ENCODE peak calls at places on chromosome 22, in five cellular contexts. One of them, this sample, is unnamed.

GRCh38 chr22:24247564-24248344 is 2.9 kb upstream of the GGT5 start:
- DNase-seq in MM.1S: peak; percentile 39
- DNase-seq in left lung: peak; percentile 94
- DNase-seq in GM20000: peak; percentile 83
- DNase-seq in Panc1: peak; percentile 38
- DNase-seq in this sample: peak; percentile 89

GRCh38 chr22:31607696-31608095 is 54.3 kb downstream of the PISD start:
- DNase-seq in MM.1S: no peak
- DNase-seq in left lung: no peak
- DNase-seq in GM20000: no peak
- DNase-seq in Panc1: no peak
- DNase-seq in this sample: no peak

GRCh38 chr22:18005201-18005926 is 19.0 kb downstream of the MICAL3 start:
- DNase-seq in MM.1S: no peak
- DNase-seq in left lung: no peak
- DNase-seq in GM20000: no peak
- DNase-seq in Panc1: no peak
- DNase-seq in this sample: no peak

GRCh38 chr22:28220626-28221363 is 301.7 kb upstream of the PITPNB start:
- DNase-seq in MM.1S: no peak
- DNase-seq in left lung: no peak
- DNase-seq in GM20000: no peak
- DNase-seq in Panc1: no peak
- DNase-seq in this sample: no peak

GRCh38 chr22:18091916-18092526 is 14.2 kb downstream of the PEX26 start:
- DNase-seq in MM.1S: peak; percentile 62
- DNase-seq in left lung: no peak
- DNase-seq in GM20000: no peak
- DNase-seq in Panc1: no peak
- DNase-seq in this sample: peak; percentile 67

GRCh38 chr22:22070371-22070824 is 87.8 kb upstream of the TOP3B start:
- DNase-seq in MM.1S: no peak
- DNase-seq in left lung: no peak
- DNase-seq in GM20000: no peak
- DNase-seq in Panc1: no peak
- DNase-seq in this sample: no peak

GRCh38 chr22:38868886-38869381 is 3.1 kb downstream of the CBX6 start:
- DNase-seq in MM.1S: peak; percentile 74
- DNase-seq in left lung: peak; percentile 95
- DNase-seq in GM20000: peak; percentile 92
- DNase-seq in Panc1: no peak
- DNase-seq in this sample: peak; percentile 86

GRCh38 chr22:24233235-24233634 is 11.6 kb downstream of the GGT5 start:
- DNase-seq in MM.1S: no peak
- DNase-seq in left lung: peak; percentile 59
- DNase-seq in GM20000: no peak
- DNase-seq in Panc1: no peak
- DNase-seq in this sample: no peak

GRCh38 chr22:49305215-49305965 is 522.3 kb downstream of the BRD1 start:
- DNase-seq in MM.1S: peak; percentile 49
- DNase-seq in left lung: peak; percentile 90
- DNase-seq in GM20000: peak; percentile 74
- DNase-seq in Panc1: no peak
- DNase-seq in this sample: peak; percentile 74

GRCh38 chr22:22710719-22711531 is 66.5 kb downstream of the GGTLC2 start:
- DNase-seq in MM.1S: peak; percentile 52
- DNase-seq in left lung: peak; percentile 93
- DNase-seq in GM20000: peak; percentile 62
- DNase-seq in Panc1: peak; percentile 13
- DNase-seq in this sample: peak; percentile 70

GRCh38 chr22:29083576-29084566 is 11.0 kb downstream of the KREMEN1 start:
- DNase-seq in MM.1S: no peak
- DNase-seq in left lung: peak; percentile 83
- DNase-seq in GM20000: no peak
- DNase-seq in Panc1: no peak
- DNase-seq in this sample: no peak

GRCh38 chr22:23058481-23059336 is 11.6 kb upstream of the GNAZ start:
- DNase-seq in MM.1S: no peak
- DNase-seq in left lung: no peak
- DNase-seq in GM20000: no peak
- DNase-seq in Panc1: no peak
- DNase-seq in this sample: peak; percentile 2

GRCh38 chr22:31044262-31044861 is 36.8 kb upstream of the SMTN start:
- DNase-seq in MM.1S: no peak
- DNase-seq in left lung: no peak
- DNase-seq in GM20000: no peak
- DNase-seq in Panc1: no peak
- DNase-seq in this sample: no peak

GRCh38 chr22:47197735-47198500 is 435.5 kb downstream of the TBC1D22A start:
- DNase-seq in MM.1S: no peak
- DNase-seq in left lung: no peak
- DNase-seq in GM20000: no peak
- DNase-seq in Panc1: no peak
- DNase-seq in this sample: no peak

GRCh38 chr22:17562906-17563870 is at the start of gene SLC25A18:
- DNase-seq in MM.1S: no peak
- DNase-seq in left lung: no peak
- DNase-seq in GM20000: no peak
- DNase-seq in Panc1: no peak
- DNase-seq in this sample: no peak

GRCh38 chr22:50185384-50186087 is at the start of gene TRABD:
- DNase-seq in MM.1S: peak; percentile 92
- DNase-seq in left lung: peak; percentile 96
- DNase-seq in GM20000: peak; percentile 99
- DNase-seq in Panc1: no peak
- DNase-seq in this sample: peak; percentile 97

GRCh38 chr22:30340911-30341685 is 14.4 kb upstream of the TBC1D10A start:
- DNase-seq in MM.1S: no peak
- DNase-seq in left lung: no peak
- DNase-seq in GM20000: no peak
- DNase-seq in Panc1: no peak
- DNase-seq in this sample: no peak

GRCh38 chr22:38872831-38873248 is 824 bp upstream of the CBX6 start:
- DNase-seq in MM.1S: no peak
- DNase-seq in left lung: peak; percentile 89
- DNase-seq in GM20000: no peak
- DNase-seq in Panc1: no peak
- DNase-seq in this sample: no peak

GRCh38 chr22:33210129-33210784 is 152.1 kb upstream of the SYN3 start:
- DNase-seq in MM.1S: peak; percentile 46
- DNase-seq in left lung: no peak
- DNase-seq in GM20000: peak; percentile 72
- DNase-seq in Panc1: no peak
- DNase-seq in this sample: peak; percentile 85

GRCh38 chr22:18029686-18030267 is 5.4 kb upstream of the MICAL3 start:
- DNase-seq in MM.1S: no peak
- DNase-seq in left lung: no peak
- DNase-seq in GM20000: no peak
- DNase-seq in Panc1: no peak
- DNase-seq in this sample: no peak

GRCh38 chr22:17953147-17953546 is 71.2 kb downstream of the MICAL3 start:
- DNase-seq in MM.1S: no peak
- DNase-seq in left lung: no peak
- DNase-seq in GM20000: no peak
- DNase-seq in Panc1: no peak
- DNase-seq in this sample: no peak

GRCh38 chr22:35578836-35579575 is 38.1 kb downstream of the MB start:
- DNase-seq in MM.1S: no peak
- DNase-seq in left lung: no peak
- DNase-seq in GM20000: no peak
- DNase-seq in Panc1: no peak
- DNase-seq in this sample: no peak

GRCh38 chr22:35582861-35583670 is 34.1 kb downstream of the MB start:
- DNase-seq in MM.1S: peak; percentile 53
- DNase-seq in left lung: peak; percentile 83
- DNase-seq in GM20000: peak; percentile 85
- DNase-seq in Panc1: peak; percentile 48
- DNase-seq in this sample: peak; percentile 89

GRCh38 chr22:35582218-35582860 is 34.8 kb downstream of the MB start:
- DNase-seq in MM.1S: no peak
- DNase-seq in left lung: no peak
- DNase-seq in GM20000: no peak
- DNase-seq in Panc1: no peak
- DNase-seq in this sample: no peak

GRCh38 chr22:35580351-35581022 is 36.6 kb downstream of the MB start:
- DNase-seq in MM.1S: no peak
- DNase-seq in left lung: no peak
- DNase-seq in GM20000: no peak
- DNase-seq in Panc1: no peak
- DNase-seq in this sample: no peak

GRCh38 chr22:35581023-35581413 is 36.1 kb downstream of the MB start:
- DNase-seq in MM.1S: no peak
- DNase-seq in left lung: no peak
- DNase-seq in GM20000: no peak
- DNase-seq in Panc1: no peak
- DNase-seq in this sample: no peak
- TF ChIP-seq CTCF in MM.1S: no peak
- TF ChIP-seq CTCF in left lung: no peak
- TF ChIP-seq CTCF in GM20000: no peak
- TF ChIP-seq CTCF in Panc1: no peak
- TF ChIP-seq CTCF in this sample: no peak

GRCh38 chr22:20774882-20775281 is 969 bp downstream of the SERPIND1 start:
- DNase-seq in MM.1S: no peak
- DNase-seq in left lung: no peak
- DNase-seq in GM20000: no peak
- DNase-seq in Panc1: no peak
- DNase-seq in this sample: no peak

GRCh38 chr22:20773793-20774212 is at the start of gene SERPIND1:
- DNase-seq in MM.1S: no peak
- DNase-seq in left lung: no peak
- DNase-seq in GM20000: no peak
- DNase-seq in Panc1: no peak
- DNase-seq in this sample: no peak

GRCh38 chr22:20776624-20777405 is 2.9 kb downstream of the SERPIND1 start:
- DNase-seq in MM.1S: no peak
- DNase-seq in left lung: no peak
- DNase-seq in GM20000: no peak
- DNase-seq in Panc1: no peak
- DNase-seq in this sample: no peak

GRCh38 chr22:20775342-20775895 is 1.5 kb downstream of the SERPIND1 start:
- DNase-seq in MM.1S: no peak
- DNase-seq in left lung: no peak
- DNase-seq in GM20000: no peak
- DNase-seq in Panc1: no peak
- DNase-seq in this sample: no peak

DNA sequence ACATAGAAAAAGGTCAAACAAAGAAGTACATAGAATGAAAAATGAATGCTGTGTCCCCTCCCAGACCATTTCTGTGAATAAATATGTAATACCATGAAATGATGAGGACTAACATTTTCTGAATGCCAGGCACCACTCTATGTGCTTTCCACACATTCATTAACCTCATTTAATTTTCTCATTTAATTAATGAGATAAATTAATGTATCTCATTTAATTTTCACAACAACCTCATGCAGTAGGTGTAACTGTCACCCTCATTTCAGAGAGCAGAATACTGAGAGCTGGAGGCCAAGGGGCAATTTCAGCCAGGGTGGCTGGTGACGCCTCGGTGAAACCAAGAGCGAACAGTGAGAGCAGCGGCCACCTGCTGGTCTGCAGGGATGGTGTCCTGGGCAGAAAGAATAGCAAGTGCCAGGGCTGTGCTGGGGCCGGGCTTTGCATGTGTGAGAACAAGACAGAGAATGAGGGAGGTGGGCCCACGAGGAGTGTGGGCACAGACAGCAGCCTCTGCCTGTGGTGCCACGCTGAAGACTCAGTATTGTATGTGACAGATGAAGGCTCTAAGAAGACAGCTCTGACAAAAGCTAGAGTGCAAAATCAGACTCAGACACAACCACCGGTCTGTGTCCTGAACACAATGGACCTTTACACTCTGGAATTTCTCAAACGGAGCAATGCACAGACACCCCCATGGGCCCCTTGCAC is 1.8 kb upstream of the SERPIND1 start:
- DNase-seq in MM.1S: no peak
- DNase-seq in left lung: no peak
- DNase-seq in GM20000: no peak
- DNase-seq in Panc1: no peak
- DNase-seq in this sample: no peak
- TF ChIP-seq CTCF in MM.1S: no peak
- TF ChIP-seq CTCF in left lung: no peak
- TF ChIP-seq CTCF in GM20000: no peak
- TF ChIP-seq CTCF in Panc1: no peak
- TF ChIP-seq CTCF in this sample: no peak

GRCh38 chr22:45309422-45310227 is at the start of gene FAM118A:
- DNase-seq in MM.1S: peak; percentile 93
- DNase-seq in left lung: peak; percentile 99
- DNase-seq in GM20000: peak; percentile 99
- DNase-seq in Panc1: peak; percentile 18
- DNase-seq in this sample: peak; percentile 98
- TF ChIP-seq CTCF in MM.1S: no peak
- TF ChIP-seq CTCF in left lung: no peak
- TF ChIP-seq CTCF in GM20000: no peak
- TF ChIP-seq CTCF in Panc1: no peak
- TF ChIP-seq CTCF in this sample: peak; percentile 19

GRCh38 chr22:39943366-39943765 is 16.8 kb upstream of the TMA7B start:
- DNase-seq in MM.1S: no peak
- DNase-seq in left lung: no peak
- DNase-seq in GM20000: no peak
- DNase-seq in Panc1: no peak
- DNase-seq in this sample: no peak
- TF ChIP-seq CTCF in MM.1S: no peak
- TF ChIP-seq CTCF in left lung: no peak
- TF ChIP-seq CTCF in GM20000: no peak
- TF ChIP-seq CTCF in Panc1: peak; percentile 22
- TF ChIP-seq CTCF in this sample: no peak

DNA sequence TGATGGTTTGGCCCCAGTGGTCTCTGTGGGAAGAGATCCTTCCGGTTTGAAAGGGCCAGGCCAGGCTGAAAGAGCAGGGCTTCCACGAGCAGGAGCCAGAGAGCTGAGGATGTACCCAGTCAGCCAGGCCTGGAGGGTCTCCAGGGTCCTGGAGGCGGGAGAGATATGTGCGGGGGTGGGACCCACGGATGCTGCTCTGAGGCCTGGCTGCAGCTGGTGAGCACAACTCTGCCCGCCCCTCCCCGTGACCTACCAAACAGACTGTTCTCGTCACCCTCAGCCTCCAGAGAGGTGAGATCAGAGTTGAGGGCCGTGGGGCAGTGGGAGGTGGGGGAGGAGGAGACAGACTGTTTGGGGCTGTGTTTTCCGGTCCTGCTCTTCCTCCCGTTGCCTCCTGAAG is 42.2 kb downstream of the TRIOBP start:
- DNase-seq in MM.1S: no peak
- DNase-seq in left lung: no peak
- DNase-seq in GM20000: no peak
- DNase-seq in Panc1: no peak
- DNase-seq in this sample: no peak
- TF ChIP-seq CTCF in MM.1S: no peak
- TF ChIP-seq CTCF in left lung: no peak
- TF ChIP-seq CTCF in GM20000: no peak
- TF ChIP-seq CTCF in Panc1: no peak
- TF ChIP-seq CTCF in this sample: no peak

This sample was measured in GM13976.